ENCODE peak calls at places on chromosomes 3 and 15, in four cellular contexts. C is B cell, Z is AG04450, W is cardiac fibroblast. B is an unnamed sample.

GRCh38 chr3:85586018-85586417 is 627.2 kb downstream of the CADM2 start:
- DNase-seq in Z (no peak), C (no peak), W (no peak), B (no peak)

GRCh38 chr3:11544413-11545181 is 99.1 kb downstream of the VGLL4 start:
- DNase-seq in C (no peak), Z (no peak), W (peak; percentile 58), B (no peak)

GRCh38 chr15:60644903-60645302 is 166.0 kb upstream of the ICE2 start:
- DNase-seq in W (no peak), Z (no peak), C (no peak), B (no peak)

GRCh38 chr3:148657470-148657869 is 40.2 kb upstream of the AGTR1 start:
- DNase-seq in W (no peak), Z (no peak), C (no peak), B (no peak)

GRCh38 chr3:184491011-184491576 is 70.5 kb upstream of the EPHB3 start:
- DNase-seq in C (no peak), Z (no peak), W (peak; percentile 17), B (no peak)

GRCh38 chr15:83207622-83208356 is at the start of gene HDGFL3:
- DNase-seq in W (peak; percentile 66), Z (no peak), C (no peak), B (peak; percentile 60)

GRCh38 chr3:9600597-9600996 is 47.0 kb upstream of the LHFPL4 start:
- DNase-seq in Z (no peak), C (no peak), W (no peak), B (no peak)

GRCh38 chr15:70447927-70448698 is 315.2 kb downstream of the UACA start:
- DNase-seq in C (no peak), W (no peak), Z (no peak), B (no peak)

GRCh38 chr15:97730315-97730714 is 230.2 kb upstream of the ARRDC4 start:
- DNase-seq in C (no peak), W (no peak), Z (no peak), B (no peak)

GRCh38 chr15:40911693-40912092 is 17.4 kb downstream of the VPS18 start:
- DNase-seq in W (no peak), Z (no peak), C (no peak), B (no peak)

GRCh38 chr15:96242761-96243160 is 87.7 kb upstream of the NR2F2 start:
- DNase-seq in Z (no peak), W (no peak), C (no peak), B (no peak)

GRCh38 chr3:32954506-32954905 is 3.1 kb downstream of the CCR4 start:
- DNase-seq in W (no peak), C (no peak), Z (no peak), B (no peak)

GRCh38 chr15:43516801-43517353 is 531 bp upstream of the MAP1A start:
- DNase-seq in Z (no peak), C (no peak), W (peak; percentile 61), B (no peak)

GRCh38 chr15:77659350-77660321 is 26.9 kb upstream of the LINGO1 start:
- DNase-seq in Z (no peak), C (no peak), W (peak; percentile 63), B (peak; percentile 69)

GRCh38 chr15:49270541-49271421 is 100.7 kb downstream of the GALK2 start:
- DNase-seq in C (no peak), Z (no peak), W (peak; percentile 70), B (peak; percentile 0)

GRCh38 chr3:126078866-126079265 is 5.1 kb downstream of the SLC41A3 start:
- DNase-seq in Z (no peak), W (no peak), C (no peak), B (no peak)

GRCh38 chr3:141393151-141394076 is 25.1 kb downstream of the ZBTB38 start:
- DNase-seq in C (no peak), Z (no peak), W (no peak), B (peak; percentile 49)

GRCh38 chr3:119240101-119240581 is 537 bp downstream of the B4GALT4 start:
- DNase-seq in Z (no peak), W (peak; percentile 19), C (no peak), B (peak; percentile 28)

GRCh38 chr15:69703495-69704187 is 251.0 kb downstream of the RPLP1 start:
- DNase-seq in C (no peak), W (no peak), Z (no peak), B (no peak)

GRCh38 chr3:150970665-150971327 is 1.7 kb downstream of the CLRN1 start:
- DNase-seq in Z (peak; percentile 15), C (no peak), W (peak; percentile 75), B (peak; percentile 58)

GRCh38 chr3:128426128-128426921 is 40.4 kb downstream of the DNAJB8 start:
- DNase-seq in Z (no peak), W (peak; percentile 16), C (no peak), B (peak; percentile 30)

GRCh38 chr3:138187296-138188012 is at the start of gene ARMC8:
- DNase-seq in Z (no peak), W (no peak), C (peak; percentile 43), B (peak; percentile 43)

GRCh38 chr3:186241910-186242821 is 119.9 kb downstream of the DGKG start:
- DNase-seq in W (peak; percentile 90), C (peak; percentile 55), Z (no peak), B (peak; percentile 76)

GRCh38 chr3:278300-279064 is 81.9 kb downstream of the CHL1 start:
- DNase-seq in Z (no peak), C (peak; percentile 85), W (no peak), B (no peak)

GRCh38 chr3:31392568-31392967 is 140.2 kb upstream of the STT3B start:
- DNase-seq in W (no peak), C (no peak), Z (no peak), B (no peak)

GRCh38 chr3:123058505-123058904 is 8.3 kb upstream of the PDIA5 start:
- DNase-seq in W (no peak), C (no peak), Z (no peak), B (no peak)

GRCh38 chr15:39363761-39364586 is 216.9 kb upstream of the THBS1 start:
- DNase-seq in Z (no peak), W (peak; percentile 73), C (no peak), B (peak; percentile 63)

GRCh38 chr15:39360417-39360816 is 220.5 kb upstream of the THBS1 start:
- DNase-seq in W (peak; percentile 58), C (no peak), Z (no peak), B (no peak)

GRCh38 chr15:39362832-39363561 is 217.9 kb upstream of the THBS1 start:
- DNase-seq in C (no peak), Z (peak; percentile 92), W (peak; percentile 87), B (peak; percentile 83)

GRCh38 chr15:39359736-39360135 is 221.1 kb upstream of the THBS1 start:
- DNase-seq in Z (no peak), W (no peak), C (no peak), B (no peak)

DNA sequence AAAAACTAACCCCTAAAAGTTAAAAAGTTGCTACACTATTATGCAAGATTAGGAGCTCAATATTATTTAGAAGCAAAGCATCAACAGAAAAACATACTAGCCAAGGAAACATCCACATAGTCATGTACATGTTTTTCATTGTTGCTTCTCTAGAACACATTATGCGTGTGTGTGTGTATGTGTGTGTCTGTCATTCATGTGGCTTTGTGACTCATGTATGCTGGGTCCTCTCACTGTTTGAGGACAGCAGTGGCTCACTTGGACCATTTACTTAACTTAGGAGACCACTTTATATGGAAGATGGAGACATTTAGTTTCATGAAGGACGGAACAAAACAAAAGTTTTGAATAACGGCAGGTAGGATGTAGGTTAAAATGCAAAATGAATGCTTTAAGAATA is 219.4 kb upstream of the THBS1 start:
- DNase-seq in Z (no peak), W (peak; percentile 38), C (no peak), B (peak; percentile 11)
- TF ChIP-seq CTCF in Z (no peak), W (no peak), C (no peak), B (no peak)

GRCh38 chr3:99817047-99817436 is 620 bp upstream of the CMSS1 start:
- DNase-seq in W (no peak), Z (no peak), C (no peak), B (no peak)

GRCh38 chr3:99818818-99819217 is 1.2 kb downstream of the CMSS1 start:
- DNase-seq in C (no peak), W (no peak), Z (no peak), B (no peak)

DNA sequence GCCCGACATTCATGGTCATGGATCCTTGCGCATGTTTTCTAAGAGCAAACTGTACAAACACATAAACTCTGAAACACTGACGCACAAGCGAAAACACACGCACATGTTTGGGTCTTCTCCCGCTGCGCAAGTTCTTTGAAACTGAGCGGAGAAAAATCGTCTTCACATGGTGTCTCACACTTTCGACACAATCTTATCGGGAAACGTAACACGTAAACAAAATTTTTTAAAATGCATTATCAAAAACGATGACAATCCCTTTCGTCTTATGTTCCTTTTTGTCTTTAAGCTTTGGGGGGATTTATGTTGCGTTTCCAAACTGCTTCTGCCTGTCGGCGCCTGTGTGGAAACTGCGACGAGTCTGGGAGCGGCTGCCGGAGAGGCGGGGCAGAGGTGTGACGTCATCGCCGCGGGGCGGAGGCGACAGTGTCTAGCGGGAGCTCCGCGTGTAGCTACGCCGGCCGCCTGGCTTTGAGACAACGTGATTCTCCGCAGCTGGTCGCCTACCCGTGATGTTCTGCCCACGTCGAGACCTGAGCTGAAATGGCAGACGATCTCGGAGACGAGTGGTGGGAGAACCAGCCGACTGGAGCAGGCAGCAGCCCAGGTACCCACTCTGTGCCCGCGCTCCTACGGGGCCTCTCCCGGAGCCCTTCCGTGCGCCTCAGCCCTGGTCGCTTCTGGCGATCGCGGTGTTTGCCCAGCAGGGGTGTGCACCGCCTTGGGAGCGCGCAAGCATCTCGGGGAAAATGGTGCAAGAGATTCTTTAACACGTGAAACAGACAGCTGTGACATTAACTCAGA is at the start of gene CMSS1:
- DNase-seq in W (peak; percentile 96), Z (peak; percentile 75), C (peak; percentile 94), B (peak; percentile 90)
- TF ChIP-seq CTCF in W (peak; percentile 34), Z (peak; percentile 38), C (no peak), B (peak; percentile 28)

GRCh38 chr3:196947136-196947859 is 5.0 kb upstream of the NCBP2 start:
- DNase-seq in W (no peak), C (no peak), Z (no peak), B (no peak)
- TF ChIP-seq CTCF in W (peak; percentile 27), C (no peak), Z (peak; percentile 25), B (peak; percentile 14)

GRCh38 chr3:2599471-2599870 is 500.8 kb downstream of the CNTN4 start:
- DNase-seq in Z (no peak), W (no peak), C (no peak), B (no peak)

GRCh38 chr3:2597615-2598014 is 498.9 kb downstream of the CNTN4 start:
- DNase-seq in Z (no peak), W (no peak), C (no peak), B (no peak)

GRCh38 chr3:2595486-2595885 is 496.8 kb downstream of the CNTN4 start:
- DNase-seq in C (no peak), W (no peak), Z (no peak), B (no peak)
- TF ChIP-seq CTCF in C (no peak), W (no peak), Z (no peak), B (no peak)

DNA sequence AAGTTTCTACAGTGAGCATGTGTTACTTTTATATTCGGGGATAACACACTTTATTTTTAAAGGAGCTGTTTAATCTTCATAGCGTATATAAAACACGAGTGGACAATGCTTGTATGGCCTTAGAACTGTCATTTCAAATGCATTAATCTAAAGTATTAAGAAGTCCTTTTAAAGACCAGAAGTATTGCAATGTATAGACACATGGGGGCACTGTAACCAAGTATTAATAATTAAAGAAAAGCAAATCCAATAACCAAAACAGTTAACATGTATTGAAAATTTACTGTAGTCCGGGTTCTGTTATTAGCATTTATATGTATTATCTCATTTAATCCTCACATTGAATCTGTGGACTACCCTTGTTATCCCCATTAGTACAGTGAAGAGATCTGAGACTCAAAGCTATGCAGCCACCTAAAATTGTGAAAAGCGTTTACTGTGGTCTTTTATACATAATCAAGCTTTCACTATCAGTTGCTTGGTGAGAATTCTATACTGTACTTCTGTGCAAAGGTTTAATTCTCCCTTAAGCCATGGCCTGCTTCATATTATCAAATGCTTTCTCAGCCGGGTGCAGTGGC is 10.1 kb downstream of the ARL14 start:
- DNase-seq in Z (no peak), W (peak; percentile 57), C (no peak), B (peak; percentile 30)
- TF ChIP-seq CTCF in Z (peak; percentile 53), W (peak; percentile 35), C (peak; percentile 54), B (peak; percentile 24)

GRCh38 chr3:170056710-170057454 is 19.1 kb downstream of the GPR160 start:
- DNase-seq in C (no peak), W (no peak), Z (no peak), B (no peak)
- TF ChIP-seq CTCF in C (no peak), W (no peak), Z (no peak), B (no peak)

B was measured in MCF 10A.